ENCODE peak calls at places on chromosome 6, in seven cellular contexts. W is suprapubic skin, G is tibial nerve, X is A549, J is transverse colon, H is esophagus muscularis mucosa, V is SK-N-SH. U is an unnamed sample.

GRCh38 chr6:29524982-29525639 is 34.4 kb downstream of the UBD start:
- DNase-seq in V (no peak), X (no peak), J (no peak), H (no peak), W (no peak), G (no peak), U (no peak)

GRCh38 chr6:116405147-116405546 is 34.4 kb downstream of the DSE start:
- DNase-seq in V (peak; percentile 34), H (no peak), W (no peak), X (no peak), J (peak; percentile 14), G (no peak), U (no peak)

GRCh38 chr6:19478992-19479391 is 358.2 kb upstream of the ID4 start:
- DNase-seq in W (no peak), G (no peak), V (no peak), H (no peak), X (no peak), J (no peak), U (no peak)

GRCh38 chr6:80528115-80528514 is 421.6 kb downstream of the BCKDHB start:
- DNase-seq in H (no peak), X (no peak), V (no peak), G (no peak), W (no peak), J (no peak), U (no peak)

GRCh38 chr6:101454106-101454676 is 60.7 kb downstream of the GRIK2 start:
- DNase-seq in G (no peak), J (peak; percentile 15), W (no peak), H (no peak), X (no peak), V (no peak), U (no peak)

GRCh38 chr6:79544939-79545450 is 7.8 kb upstream of the LCA5 start:
- DNase-seq in G (peak; percentile 56), J (peak; percentile 53), X (peak; percentile 96), H (peak; percentile 95), V (peak; percentile 75), W (no peak), U (peak; percentile 88)

GRCh38 chr6:154548130-154548830 is 37.8 kb upstream of the CNKSR3 start:
- DNase-seq in W (no peak), G (peak; percentile 24), X (no peak), H (no peak), J (no peak), V (peak; percentile 45), U (no peak)

GRCh38 chr6:14452567-14453527 is 335.3 kb downstream of the CD83 start:
- DNase-seq in H (no peak), V (no peak), G (no peak), X (no peak), J (no peak), W (no peak), U (no peak)

GRCh38 chr6:118892248-118893094 is 1.5 kb upstream of the ASF1A start:
- DNase-seq in J (no peak), X (no peak), G (no peak), V (no peak), W (no peak), H (no peak), U (no peak)

GRCh38 chr6:131366223-131366622 is 206.8 kb upstream of the ARG1 start:
- DNase-seq in V (no peak), X (no peak), G (no peak), J (no peak), H (no peak), W (no peak), U (no peak)

GRCh38 chr6:132401120-132401940 is at the start of gene MOXD1:
- DNase-seq in W (no peak), J (peak; percentile 55), G (no peak), H (no peak), V (peak; percentile 65), X (peak; percentile 8), U (peak; percentile 77)

GRCh38 chr6:113654396-113654795 is 202.7 kb upstream of the MARCKS start:
- DNase-seq in W (no peak), H (no peak), G (peak; percentile 71), X (peak; percentile 85), V (no peak), J (peak; percentile 39), U (peak; percentile 86)

GRCh38 chr6:88376759-88377387 is 210.7 kb upstream of the CNR1 start:
- DNase-seq in W (no peak), V (no peak), G (no peak), H (no peak), J (no peak), X (no peak), U (no peak)

GRCh38 chr6:34633256-34633655 is 63.3 kb downstream of the ILRUN start:
- DNase-seq in W (no peak), X (no peak), V (no peak), H (no peak), G (no peak), J (no peak), U (no peak)

GRCh38 chr6:44222987-44223470 is 366 bp upstream of the SLC29A1 start:
- DNase-seq in V (no peak), X (no peak), W (no peak), G (no peak), H (no peak), J (no peak), U (peak; percentile 73)

GRCh38 chr6:11307226-11307625 is 74.8 kb upstream of the NEDD9 start:
- DNase-seq in G (no peak), W (no peak), V (no peak), X (no peak), J (no peak), H (no peak), U (no peak)

GRCh38 chr6:2791124-2792050 is 26.2 kb downstream of the WRNIP1 start:
- DNase-seq in J (peak; percentile 77), V (peak; percentile 77), W (no peak), G (peak; percentile 73), X (peak; percentile 79), H (no peak), U (peak; percentile 83)

GRCh38 chr6:19472168-19472567 is 365.0 kb upstream of the ID4 start:
- DNase-seq in H (peak; percentile 24), X (peak; percentile 89), G (no peak), V (no peak), W (no peak), J (no peak), U (no peak)

GRCh38 chr6:54112171-54112650 is 968 bp downstream of the MLIP start:
- DNase-seq in J (no peak), V (no peak), H (no peak), G (no peak), W (no peak), X (no peak), U (no peak)

GRCh38 chr6:75882734-75883133 is 133.7 kb downstream of the MYO6 start:
- DNase-seq in X (no peak), G (no peak), W (no peak), J (no peak), H (no peak), V (no peak), U (no peak)

GRCh38 chr6:47525330-47526057 is 47.9 kb downstream of the CD2AP start:
- DNase-seq in J (no peak), G (no peak), X (no peak), W (no peak), H (no peak), V (no peak), U (no peak)

GRCh38 chr6:37875561-37876309 is 56.2 kb downstream of the ZFAND3 start:
- DNase-seq in J (no peak), W (no peak), X (no peak), V (no peak), G (no peak), H (no peak), U (no peak)

GRCh38 chr6:34424200-34425131 is 1.4 kb downstream of the RPS10 start:
- DNase-seq in V (no peak), X (no peak), W (no peak), J (no peak), G (no peak), H (no peak), U (no peak)

GRCh38 chr6:84553527-84553926 is 210.9 kb downstream of the TBX18 start:
- DNase-seq in J (no peak), H (no peak), V (no peak), G (no peak), W (no peak), X (no peak), U (no peak)

GRCh38 chr6:41570270-41570615 is 24.1 kb downstream of the FOXP4 start:
- DNase-seq in V (no peak), H (no peak), J (no peak), G (no peak), X (no peak), W (no peak), U (no peak)
- TF ChIP-seq EP300 in V (no peak), H (no peak), J (no peak), G (no peak), X (no peak), W (no peak), U (no peak)

DNA sequence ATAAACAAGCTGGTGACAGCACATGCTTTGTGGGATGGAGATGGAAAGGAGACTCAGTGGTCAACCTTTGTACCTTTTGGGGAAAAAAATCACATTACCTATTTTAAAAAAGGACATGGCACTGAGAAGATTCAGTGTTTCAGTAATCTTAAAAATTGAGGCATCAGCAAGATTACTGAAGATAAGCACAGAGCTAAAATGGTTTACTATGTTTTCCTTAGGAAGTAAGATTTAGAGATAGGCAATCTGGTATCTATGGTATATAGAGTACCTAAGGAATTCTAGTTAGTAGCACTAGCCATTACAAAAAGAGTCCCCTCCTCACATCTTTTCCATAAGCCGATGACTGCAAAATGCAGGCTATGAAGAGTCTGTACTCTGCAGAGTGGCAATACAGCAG is 35.7 kb downstream of the TOMM6 start:
- DNase-seq in G (no peak), V (no peak), W (no peak), X (no peak), J (no peak), H (no peak), U (no peak)
- TF ChIP-seq EP300 in G (no peak), V (no peak), W (no peak), X (no peak), J (no peak), H (no peak), U (no peak)

GRCh38 chr6:42249279-42249678 is 31.6 kb upstream of the MRPS10 start:
- DNase-seq in V (no peak), J (no peak), H (no peak), X (no peak), G (peak; percentile 43), W (no peak), U (no peak)
- TF ChIP-seq EP300 in V (no peak), J (no peak), H (no peak), X (no peak), G (no peak), W (no peak), U (no peak)

DNA sequence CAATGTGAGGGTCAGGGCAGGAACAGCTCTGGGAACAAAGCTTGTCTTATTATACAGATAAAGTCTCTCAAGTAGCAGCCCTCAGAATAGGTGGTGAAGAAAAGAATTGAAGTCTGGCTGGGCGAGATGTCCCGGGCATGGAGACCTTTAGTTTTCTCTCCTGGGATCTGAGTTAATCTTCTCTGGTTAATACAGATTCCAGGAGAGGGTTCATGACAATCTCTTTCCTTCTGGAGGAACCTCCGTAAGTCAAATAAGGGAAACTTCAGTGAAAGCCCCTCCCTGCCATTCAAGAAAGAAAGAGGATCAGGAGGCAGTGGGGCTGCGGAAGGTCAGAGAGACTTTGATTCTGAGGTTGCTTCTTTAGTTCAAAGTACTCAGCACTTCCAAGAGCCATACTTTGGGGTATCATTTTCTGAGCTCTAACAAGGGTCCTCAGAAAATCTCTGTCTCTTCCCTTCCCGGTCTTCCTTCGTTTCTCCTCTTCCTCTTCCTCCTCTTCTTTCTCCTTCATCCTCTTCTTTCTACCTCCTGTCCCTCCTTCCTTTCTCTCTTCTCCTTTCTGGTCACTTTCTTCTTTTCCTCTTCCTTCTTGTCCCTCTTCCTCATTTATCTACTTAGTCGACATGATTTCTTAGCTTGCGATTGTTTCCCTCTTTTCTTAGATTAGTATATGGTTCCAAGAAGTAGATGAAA is 4.6 kb upstream of the ZNF184 start:
- DNase-seq in J (no peak), G (no peak), H (no peak), V (no peak), W (no peak), X (no peak), U (no peak)
- TF ChIP-seq EP300 in J (no peak), G (no peak), H (no peak), V (no peak), W (no peak), X (no peak), U (no peak)

U was measured in sigmoid colon.